ENCODE peak calls at places on chromosomes 12 and 14, in eight cellular contexts. S is RPMI7951, L is iPS-NIHi11, I is iris pigment epithelial cell, G is COR-L47, F is substantia nigra, E is AG09319, U is HTR-8/SVneo. N is an unnamed sample.
A peak's percentile ranks its signal among the peaks of the same experiment; 100 is the strongest.

GRCh38 chr14:95062220-95062619 is 95.1 kb downstream of the DICER1 start:
- DNase-seq in S (no peak), L (no peak), I (no peak), G (no peak), F (no peak), E (no peak), U (no peak), N (no peak)

GRCh38 chr14:73943083-73943482 is 6.8 kb downstream of the FAM161B start:
- DNase-seq in S (peak; percentile 58), L (no peak), I (peak; percentile 83), G (no peak), F (no peak), E (peak; percentile 11), U (peak; percentile 95), N (no peak)

GRCh38 chr14:34489324-34489723 is 27.3 kb upstream of the SPTSSA start:
- DNase-seq in S (no peak), L (no peak), I (peak; percentile 26), G (no peak), F (no peak), E (no peak), U (no peak), N (no peak)

GRCh38 chr14:20848955-20849570 is 42.1 kb upstream of the RNASE3 start:
- DNase-seq in S (no peak), L (peak; percentile 46), I (no peak), G (no peak), F (no peak), E (no peak), U (no peak), N (no peak)

GRCh38 chr14:22560638-22561365 is 28.2 kb downstream of the DAD1 start:
- DNase-seq in S (no peak), L (no peak), I (no peak), G (no peak), F (no peak), E (no peak), U (no peak), N (no peak)

GRCh38 chr14:37859177-37859576 is 263.7 kb downstream of the TTC6 start:
- DNase-seq in S (no peak), L (no peak), I (no peak), G (no peak), F (no peak), E (no peak), U (no peak), N (no peak)

GRCh38 chr12:93380480-93381121 is 2.9 kb downstream of the NUDT4 start:
- DNase-seq in S (peak; percentile 33), L (no peak), I (peak; percentile 50), G (peak; percentile 51), F (no peak), E (no peak), U (no peak), N (peak; percentile 39)

GRCh38 chr14:72471346-72471745 is 422.6 kb downstream of the DPF3 start:
- DNase-seq in S (peak; percentile 71), L (no peak), I (no peak), G (no peak), F (no peak), E (no peak), U (no peak), N (no peak)

GRCh38 chr14:39264057-39264456 is 30.3 kb downstream of the MIA2 start:
- DNase-seq in S (no peak), L (no peak), I (no peak), G (no peak), F (no peak), E (no peak), U (no peak), N (no peak)

GRCh38 chr12:11927311-11927935 is 143.3 kb upstream of the BCL2L14 start:
- DNase-seq in S (no peak), L (no peak), I (peak; percentile 25), G (no peak), F (no peak), E (no peak), U (no peak), N (no peak)

GRCh38 chr12:50948798-50949197 is 3.5 kb upstream of the HIGD1C start:
- DNase-seq in S (no peak), L (no peak), I (no peak), G (no peak), F (no peak), E (no peak), U (no peak), N (no peak)

GRCh38 chr14:63499701-63500250 is 43.4 kb downstream of the PPP2R5E start:
- DNase-seq in S (no peak), L (no peak), I (peak; percentile 61), G (no peak), F (no peak), E (peak; percentile 90), U (no peak), N (no peak)

GRCh38 chr14:60590907-60591510 is 58.3 kb downstream of the SIX1 start:
- DNase-seq in S (no peak), L (no peak), I (no peak), G (no peak), F (no peak), E (no peak), U (no peak), N (no peak)

GRCh38 chr12:2429032-2429431 is 365.7 kb upstream of the FKBP4 start:
- DNase-seq in S (peak; percentile 31), L (no peak), I (no peak), G (no peak), F (no peak), E (no peak), U (no peak), N (no peak)

GRCh38 chr14:20631821-20632389 is 9.6 kb downstream of the OR6S1 start:
- DNase-seq in S (peak; percentile 73), L (peak; percentile 56), I (peak; percentile 75), G (no peak), F (no peak), E (no peak), U (no peak), N (no peak)

GRCh38 chr12:58897969-58898368 is 22.3 kb downstream of the LRIG3 start:
- DNase-seq in S (no peak), L (no peak), I (no peak), G (no peak), F (no peak), E (no peak), U (no peak), N (no peak)

GRCh38 chr14:73750161-73750901 is 36.1 kb upstream of the PNMA1 start:
- DNase-seq in S (no peak), L (no peak), I (no peak), G (no peak), F (no peak), E (no peak), U (no peak), N (no peak)

GRCh38 chr12:110912263-110912662 is 8.1 kb downstream of the MYL2 start:
- DNase-seq in S (no peak), L (no peak), I (no peak), G (no peak), F (no peak), E (no peak), U (no peak), N (no peak)

GRCh38 chr14:58258156-58258555 is 13.5 kb downstream of the PSMA3 start:
- DNase-seq in S (no peak), L (no peak), I (no peak), G (no peak), F (no peak), E (no peak), U (no peak), N (no peak)

GRCh38 chr12:50734409-50735263 is 29.3 kb upstream of the ATF1 start:
- DNase-seq in S (peak; percentile 38), L (peak; percentile 66), I (peak; percentile 32), G (peak; percentile 33), F (no peak), E (no peak), U (peak; percentile 32), N (peak; percentile 33)

GRCh38 chr12:49674318-49674985 is 32.8 kb downstream of the FMNL3 start:
- DNase-seq in S (peak; percentile 70), L (no peak), I (peak; percentile 42), G (no peak), F (no peak), E (no peak), U (no peak), N (no peak)

GRCh38 chr12:101863971-101864370 is 13.4 kb upstream of the DRAM1 start:
- DNase-seq in S (no peak), L (no peak), I (no peak), G (no peak), F (no peak), E (no peak), U (no peak), N (no peak)

GRCh38 chr14:44657688-44658388 is 150.8 kb upstream of the FSCB start:
- DNase-seq in S (no peak), L (peak; percentile 14), I (peak; percentile 10), G (peak; percentile 85), F (no peak), E (no peak), U (peak; percentile 15), N (peak; percentile 6)

GRCh38 chr12:8734873-8735381 is 37.1 kb downstream of the RIMKLB start:
- DNase-seq in S (no peak), L (no peak), I (peak; percentile 28), G (no peak), F (no peak), E (no peak), U (no peak), N (no peak)

GRCh38 chr12:27143676-27144075 is 61.3 kb upstream of the C12orf71 start:
- DNase-seq in S (peak; percentile 11), L (no peak), I (no peak), G (no peak), F (no peak), E (no peak), U (no peak), N (peak; percentile 43)

GRCh38 chr12:26092706-26093105 is 32.1 kb downstream of the BHLHE41 start:
- DNase-seq in S (no peak), L (no peak), I (peak; percentile 68), G (no peak), F (no peak), E (no peak), U (no peak), N (peak; percentile 67)

GRCh38 chr12:53051058-53051880 is 1.4 kb downstream of the TNS2 start:
- DNase-seq in S (peak; percentile 67), L (no peak), I (peak; percentile 91), G (peak; percentile 28), F (peak; percentile 84), E (no peak), U (no peak), N (no peak)

GRCh38 chr12:110577717-110578521 is 5.2 kb downstream of the PPTC7 start:
- DNase-seq in S (peak; percentile 82), L (no peak), I (peak; percentile 89), G (no peak), F (no peak), E (peak; percentile 48), U (no peak), N (no peak)

GRCh38 chr14:68846466-68846865 is 53.6 kb upstream of the ZFP36L1 start:
- DNase-seq in S (no peak), L (no peak), I (no peak), G (no peak), F (no peak), E (no peak), U (no peak), N (no peak)

GRCh38 chr14:105383083-105383730 is 15.1 kb upstream of the TEX22 start:
- DNase-seq in S (no peak), L (no peak), I (no peak), G (no peak), F (no peak), E (no peak), U (no peak), N (no peak)

GRCh38 chr14:34987180-34987579 is 4.4 kb downstream of the SRP54 start:
- DNase-seq in S (no peak), L (no peak), I (no peak), G (no peak), F (no peak), E (no peak), U (no peak), N (no peak)

GRCh38 chr12:95739561-95740313 is 50.8 kb downstream of the NTN4 start:
- DNase-seq in S (peak; percentile 24), L (no peak), I (no peak), G (no peak), F (no peak), E (no peak), U (no peak), N (no peak)

GRCh38 chr12:90543393-90543792 is 411.6 kb downstream of the CCER1 start:
- DNase-seq in S (peak; percentile 26), L (no peak), I (peak; percentile 25), G (no peak), F (no peak), E (no peak), U (no peak), N (no peak)

GRCh38 chr12:49982246-49983229 is 9.8 kb downstream of the AQP6 start:
- DNase-seq in S (peak; percentile 29), L (no peak), I (peak; percentile 41), G (no peak), F (no peak), E (no peak), U (no peak), N (no peak)